ENCODE peak calls at places on chromosome 16, in eight cellular contexts. One of them, this sample, is unnamed.

GRCh38 chr16:31117384-31118222 is at the start of gene KAT8:
- DNase-seq in C1 segment of cervical spinal cord: peak
- DNase-seq in NCI-H2081: peak
- DNase-seq in NAMALWA: peak
- DNase-seq in T-cell: peak
- DNase-seq in endothelial cell: peak
- DNase-seq in fibroblast of gingiva: peak
- DNase-seq in bronchial epithelial cell: peak
- DNase-seq in this sample: peak

GRCh38 chr16:4409081-4409932 is 7.1 kb downstream of the CORO7 start:
- DNase-seq in T-cell: no peak
- DNase-seq in fibroblast of gingiva: no peak
- DNase-seq in C1 segment of cervical spinal cord: no peak
- DNase-seq in bronchial epithelial cell: no peak
- DNase-seq in NCI-H2081: peak
- DNase-seq in NAMALWA: no peak
- DNase-seq in endothelial cell: no peak
- DNase-seq in this sample: no peak

GRCh38 chr16:85812031-85812807 is 12.7 kb downstream of the COX4I1 start:
- DNase-seq in endothelial cell: no peak
- DNase-seq in C1 segment of cervical spinal cord: no peak
- DNase-seq in fibroblast of gingiva: no peak
- DNase-seq in NAMALWA: no peak
- DNase-seq in T-cell: no peak
- DNase-seq in NCI-H2081: no peak
- DNase-seq in bronchial epithelial cell: no peak
- DNase-seq in this sample: no peak

GRCh38 chr16:85126731-85127662 is 14.7 kb upstream of the CIBAR2 start:
- DNase-seq in NAMALWA: no peak
- DNase-seq in fibroblast of gingiva: peak
- DNase-seq in NCI-H2081: no peak
- DNase-seq in endothelial cell: no peak
- DNase-seq in T-cell: no peak
- DNase-seq in C1 segment of cervical spinal cord: peak
- DNase-seq in bronchial epithelial cell: peak
- DNase-seq in this sample: peak

GRCh38 chr16:27839419-27839818 is 224.1 kb downstream of the GSG1L start:
- DNase-seq in endothelial cell: no peak
- DNase-seq in bronchial epithelial cell: peak
- DNase-seq in T-cell: no peak
- DNase-seq in NCI-H2081: no peak
- DNase-seq in fibroblast of gingiva: no peak
- DNase-seq in NAMALWA: no peak
- DNase-seq in C1 segment of cervical spinal cord: no peak
- DNase-seq in this sample: no peak

GRCh38 chr16:72991211-72991610 is 56.7 kb downstream of the ZFHX3 start:
- DNase-seq in NCI-H2081: no peak
- DNase-seq in bronchial epithelial cell: no peak
- DNase-seq in C1 segment of cervical spinal cord: no peak
- DNase-seq in fibroblast of gingiva: no peak
- DNase-seq in endothelial cell: no peak
- DNase-seq in NAMALWA: no peak
- DNase-seq in T-cell: no peak
- DNase-seq in this sample: no peak

GRCh38 chr16:87560428-87561199 is 41.7 kb upstream of the JPH3 start:
- DNase-seq in bronchial epithelial cell: no peak
- DNase-seq in T-cell: no peak
- DNase-seq in NAMALWA: peak
- DNase-seq in NCI-H2081: no peak
- DNase-seq in endothelial cell: peak
- DNase-seq in fibroblast of gingiva: no peak
- DNase-seq in C1 segment of cervical spinal cord: no peak
- DNase-seq in this sample: no peak

GRCh38 chr16:11307639-11308492 is 26.7 kb upstream of the PRM1 start:
- DNase-seq in bronchial epithelial cell: no peak
- DNase-seq in NAMALWA: peak
- DNase-seq in endothelial cell: no peak
- DNase-seq in T-cell: no peak
- DNase-seq in NCI-H2081: no peak
- DNase-seq in fibroblast of gingiva: no peak
- DNase-seq in C1 segment of cervical spinal cord: no peak
- DNase-seq in this sample: no peak

GRCh38 chr16:57394444-57394843 is 10.1 kb upstream of the CCL17 start:
- DNase-seq in endothelial cell: no peak
- DNase-seq in NCI-H2081: no peak
- DNase-seq in T-cell: no peak
- DNase-seq in fibroblast of gingiva: no peak
- DNase-seq in NAMALWA: no peak
- DNase-seq in bronchial epithelial cell: peak
- DNase-seq in C1 segment of cervical spinal cord: no peak
- DNase-seq in this sample: no peak

GRCh38 chr16:19856120-19856519 is 28.5 kb downstream of the GPRC5B start:
- DNase-seq in endothelial cell: no peak
- DNase-seq in NAMALWA: no peak
- DNase-seq in bronchial epithelial cell: no peak
- DNase-seq in NCI-H2081: no peak
- DNase-seq in C1 segment of cervical spinal cord: no peak
- DNase-seq in fibroblast of gingiva: no peak
- DNase-seq in T-cell: no peak
- DNase-seq in this sample: no peak

GRCh38 chr16:20611975-20612471 is 35.9 kb upstream of the ACSM2B start:
- DNase-seq in C1 segment of cervical spinal cord: no peak
- DNase-seq in NAMALWA: no peak
- DNase-seq in T-cell: no peak
- DNase-seq in NCI-H2081: no peak
- DNase-seq in bronchial epithelial cell: no peak
- DNase-seq in fibroblast of gingiva: no peak
- DNase-seq in endothelial cell: no peak
- DNase-seq in this sample: no peak

GRCh38 chr16:80063028-80063767 is 462.7 kb upstream of the MAF start:
- DNase-seq in NAMALWA: no peak
- DNase-seq in C1 segment of cervical spinal cord: no peak
- DNase-seq in bronchial epithelial cell: no peak
- DNase-seq in endothelial cell: no peak
- DNase-seq in T-cell: no peak
- DNase-seq in fibroblast of gingiva: no peak
- DNase-seq in NCI-H2081: no peak
- DNase-seq in this sample: no peak

GRCh38 chr16:88358033-88358481 is 24.7 kb upstream of the ZNF469 start:
- DNase-seq in NAMALWA: no peak
- DNase-seq in T-cell: no peak
- DNase-seq in bronchial epithelial cell: no peak
- DNase-seq in C1 segment of cervical spinal cord: no peak
- DNase-seq in endothelial cell: no peak
- DNase-seq in NCI-H2081: no peak
- DNase-seq in fibroblast of gingiva: no peak
- DNase-seq in this sample: no peak

GRCh38 chr16:15509051-15509592 is 74.7 kb downstream of the BMERB1 start:
- DNase-seq in fibroblast of gingiva: no peak
- DNase-seq in endothelial cell: no peak
- DNase-seq in T-cell: no peak
- DNase-seq in NAMALWA: no peak
- DNase-seq in NCI-H2081: no peak
- DNase-seq in bronchial epithelial cell: no peak
- DNase-seq in C1 segment of cervical spinal cord: no peak
- DNase-seq in this sample: no peak

GRCh38 chr16:12061336-12062055 is 85.0 kb downstream of the SNX29 start:
- DNase-seq in T-cell: no peak
- DNase-seq in fibroblast of gingiva: no peak
- DNase-seq in bronchial epithelial cell: peak
- DNase-seq in NCI-H2081: no peak
- DNase-seq in C1 segment of cervical spinal cord: no peak
- DNase-seq in NAMALWA: no peak
- DNase-seq in endothelial cell: no peak
- DNase-seq in this sample: no peak

GRCh38 chr16:55510185-55510805 is 1.4 kb downstream of the LPCAT2 start:
- DNase-seq in fibroblast of gingiva: no peak
- DNase-seq in endothelial cell: no peak
- DNase-seq in NAMALWA: no peak
- DNase-seq in T-cell: no peak
- DNase-seq in C1 segment of cervical spinal cord: no peak
- DNase-seq in NCI-H2081: no peak
- DNase-seq in bronchial epithelial cell: no peak
- DNase-seq in this sample: no peak

GRCh38 chr16:56389554-56389953 is 35.8 kb downstream of the AMFR start:
- DNase-seq in NCI-H2081: no peak
- DNase-seq in endothelial cell: no peak
- DNase-seq in NAMALWA: no peak
- DNase-seq in bronchial epithelial cell: peak
- DNase-seq in T-cell: no peak
- DNase-seq in C1 segment of cervical spinal cord: no peak
- DNase-seq in fibroblast of gingiva: peak
- DNase-seq in this sample: peak

GRCh38 chr16:77786448-77786847 is 1.9 kb upstream of the VAT1L start:
- DNase-seq in fibroblast of gingiva: no peak
- DNase-seq in NCI-H2081: no peak
- DNase-seq in endothelial cell: no peak
- DNase-seq in T-cell: no peak
- DNase-seq in bronchial epithelial cell: no peak
- DNase-seq in C1 segment of cervical spinal cord: no peak
- DNase-seq in NAMALWA: no peak
- DNase-seq in this sample: no peak

GRCh38 chr16:69111831-69112230 is 6.4 kb downstream of the HAS3 start:
- DNase-seq in bronchial epithelial cell: no peak
- DNase-seq in NAMALWA: no peak
- DNase-seq in fibroblast of gingiva: no peak
- DNase-seq in endothelial cell: no peak
- DNase-seq in C1 segment of cervical spinal cord: no peak
- DNase-seq in T-cell: no peak
- DNase-seq in NCI-H2081: no peak
- DNase-seq in this sample: no peak

GRCh38 chr16:71930013-71930563 is 34.8 kb downstream of the IST1 start:
- DNase-seq in NAMALWA: no peak
- DNase-seq in NCI-H2081: no peak
- DNase-seq in fibroblast of gingiva: no peak
- DNase-seq in endothelial cell: no peak
- DNase-seq in bronchial epithelial cell: peak
- DNase-seq in T-cell: no peak
- DNase-seq in C1 segment of cervical spinal cord: no peak
- DNase-seq in this sample: no peak

GRCh38 chr16:8109510-8110369 is 480.6 kb downstream of the TMEM114 start:
- DNase-seq in NAMALWA: no peak
- DNase-seq in T-cell: no peak
- DNase-seq in fibroblast of gingiva: no peak
- DNase-seq in C1 segment of cervical spinal cord: no peak
- DNase-seq in endothelial cell: no peak
- DNase-seq in bronchial epithelial cell: no peak
- DNase-seq in NCI-H2081: no peak
- DNase-seq in this sample: no peak

GRCh38 chr16:14177704-14178103 is 106.6 kb downstream of the MRTFB start:
- DNase-seq in fibroblast of gingiva: no peak
- DNase-seq in endothelial cell: no peak
- DNase-seq in bronchial epithelial cell: no peak
- DNase-seq in NCI-H2081: no peak
- DNase-seq in NAMALWA: no peak
- DNase-seq in C1 segment of cervical spinal cord: no peak
- DNase-seq in T-cell: no peak
- DNase-seq in this sample: no peak

GRCh38 chr16:71863995-71864394 is 18.2 kb downstream of the ATXN1L start:
- DNase-seq in fibroblast of gingiva: no peak
- DNase-seq in C1 segment of cervical spinal cord: no peak
- DNase-seq in NAMALWA: no peak
- DNase-seq in NCI-H2081: no peak
- DNase-seq in bronchial epithelial cell: no peak
- DNase-seq in endothelial cell: no peak
- DNase-seq in T-cell: no peak
- DNase-seq in this sample: no peak

GRCh38 chr16:48950184-48950583 is 331.5 kb downstream of the CBLN1 start:
- DNase-seq in T-cell: no peak
- DNase-seq in bronchial epithelial cell: peak
- DNase-seq in endothelial cell: no peak
- DNase-seq in NAMALWA: no peak
- DNase-seq in NCI-H2081: no peak
- DNase-seq in C1 segment of cervical spinal cord: no peak
- DNase-seq in fibroblast of gingiva: no peak
- DNase-seq in this sample: no peak

GRCh38 chr16:56013962-56014552 is 138.9 kb upstream of the CES5A start:
- DNase-seq in bronchial epithelial cell: peak
- DNase-seq in endothelial cell: peak
- DNase-seq in T-cell: peak
- DNase-seq in fibroblast of gingiva: no peak
- DNase-seq in C1 segment of cervical spinal cord: no peak
- DNase-seq in NAMALWA: peak
- DNase-seq in NCI-H2081: no peak
- DNase-seq in this sample: no peak

GRCh38 chr16:22317001-22317530 is 19.9 kb downstream of the POLR3E start:
- DNase-seq in bronchial epithelial cell: no peak
- DNase-seq in NAMALWA: no peak
- DNase-seq in NCI-H2081: no peak
- DNase-seq in T-cell: no peak
- DNase-seq in C1 segment of cervical spinal cord: no peak
- DNase-seq in fibroblast of gingiva: no peak
- DNase-seq in endothelial cell: no peak
- DNase-seq in this sample: no peak

GRCh38 chr16:85284138-85284897 is 172.0 kb upstream of the CIBAR2 start:
- DNase-seq in endothelial cell: no peak
- DNase-seq in T-cell: no peak
- DNase-seq in NAMALWA: no peak
- DNase-seq in C1 segment of cervical spinal cord: peak
- DNase-seq in NCI-H2081: peak
- DNase-seq in fibroblast of gingiva: no peak
- DNase-seq in bronchial epithelial cell: no peak
- DNase-seq in this sample: no peak

GRCh38 chr16:83713597-83713996 is 94.2 kb upstream of the HSBP1 start:
- DNase-seq in endothelial cell: no peak
- DNase-seq in NCI-H2081: no peak
- DNase-seq in C1 segment of cervical spinal cord: no peak
- DNase-seq in T-cell: no peak
- DNase-seq in NAMALWA: peak
- DNase-seq in fibroblast of gingiva: no peak
- DNase-seq in bronchial epithelial cell: no peak
- DNase-seq in this sample: no peak

GRCh38 chr16:29784157-29784556 is 6.1 kb downstream of the ZG16 start:
- DNase-seq in fibroblast of gingiva: no peak
- DNase-seq in T-cell: no peak
- DNase-seq in endothelial cell: no peak
- DNase-seq in NCI-H2081: no peak
- DNase-seq in C1 segment of cervical spinal cord: no peak
- DNase-seq in NAMALWA: no peak
- DNase-seq in bronchial epithelial cell: peak
- DNase-seq in this sample: no peak

GRCh38 chr16:86510465-86511261 is at the start of gene FOXF1:
- DNase-seq in T-cell: no peak
- DNase-seq in C1 segment of cervical spinal cord: no peak
- DNase-seq in fibroblast of gingiva: no peak
- DNase-seq in NCI-H2081: no peak
- DNase-seq in endothelial cell: no peak
- DNase-seq in NAMALWA: no peak
- DNase-seq in bronchial epithelial cell: no peak
- DNase-seq in this sample: no peak

GRCh38 chr16:66750279-66751134 is 902 bp downstream of the DYNC1LI2 start:
- DNase-seq in T-cell: no peak
- DNase-seq in endothelial cell: no peak
- DNase-seq in fibroblast of gingiva: no peak
- DNase-seq in NCI-H2081: no peak
- DNase-seq in bronchial epithelial cell: peak
- DNase-seq in C1 segment of cervical spinal cord: no peak
- DNase-seq in NAMALWA: peak
- DNase-seq in this sample: no peak

GRCh38 chr16:69179255-69180010 is 7.5 kb upstream of the SNTB2 start:
- DNase-seq in NCI-H2081: peak
- DNase-seq in fibroblast of gingiva: peak
- DNase-seq in C1 segment of cervical spinal cord: no peak
- DNase-seq in endothelial cell: no peak
- DNase-seq in bronchial epithelial cell: peak
- DNase-seq in T-cell: no peak
- DNase-seq in NAMALWA: no peak
- DNase-seq in this sample: peak

GRCh38 chr16:81522141-81522701 is 77.6 kb downstream of the CMIP start:
- DNase-seq in NCI-H2081: peak
- DNase-seq in endothelial cell: no peak
- DNase-seq in C1 segment of cervical spinal cord: no peak
- DNase-seq in NAMALWA: peak
- DNase-seq in fibroblast of gingiva: no peak
- DNase-seq in bronchial epithelial cell: peak
- DNase-seq in T-cell: peak
- DNase-seq in this sample: no peak

GRCh38 chr16:29290631-29291247 is 115.8 kb downstream of the NPIPB11 start:
- DNase-seq in NAMALWA: no peak
- DNase-seq in NCI-H2081: no peak
- DNase-seq in T-cell: peak
- DNase-seq in C1 segment of cervical spinal cord: peak
- DNase-seq in bronchial epithelial cell: peak
- DNase-seq in fibroblast of gingiva: peak
- DNase-seq in endothelial cell: peak
- DNase-seq in this sample: peak